ENCODE peak calls at places on chromosomes 1 and 21, in ten cellular contexts. H is mesenchymal stem cell, T is ascending aorta, F is fibroblast of lung, G is breast epithelium, A is heart left ventricle, P is right atrium auricular region, U is body of pancreas, E is mesendoderm, X is cardiac muscle cell. K is an unnamed sample.

GRCh38 chr1:38817958-38818705 is 41.4 kb downstream of the RRAGC start:
- DNase-seq in T (no peak), A (peak; percentile 74), F (no peak), E (peak; percentile 58), G (no peak), H (peak; percentile 31), P (no peak), X (peak; percentile 16), U (peak; percentile 32), K (no peak)

GRCh38 chr1:161427733-161428516 is 60.2 kb upstream of the CFAP126 start:
- DNase-seq in T (no peak), U (peak; percentile 11), F (peak; percentile 24), H (peak; percentile 60), P (no peak), G (no peak), A (no peak), X (peak; percentile 49), E (peak; percentile 82), K (no peak)

GRCh38 chr21:35294231-35294898 is 245.3 kb upstream of the RUNX1 start:
- DNase-seq in A (no peak), X (no peak), H (no peak), F (no peak), P (no peak), U (peak; percentile 67), T (no peak), G (peak; percentile 90), E (peak; percentile 63), K (peak; percentile 79)

GRCh38 chr21:25709684-25710265 is 24.9 kb downstream of the ATP5PF start:
- DNase-seq in P (no peak), X (no peak), A (no peak), T (no peak), U (no peak), G (no peak), F (no peak), H (no peak), E (peak; percentile 68), K (no peak)

GRCh38 chr1:65372557-65372956 is 47.9 kb upstream of the LEPR start:
- DNase-seq in X (no peak), U (no peak), F (peak; percentile 8), H (peak; percentile 20), G (no peak), P (no peak), A (no peak), T (no peak), E (no peak), K (no peak)

GRCh38 chr1:119318466-119319309 is 49.9 kb upstream of the HAO2 start:
- DNase-seq in P (no peak), A (no peak), X (no peak), E (no peak), G (no peak), F (no peak), U (no peak), H (no peak), T (no peak), K (no peak)

GRCh38 chr1:32464191-32464715 is 619 bp upstream of the ZBTB8B start:
- DNase-seq in H (no peak), G (no peak), A (no peak), F (peak; percentile 27), T (no peak), U (peak; percentile 12), X (no peak), E (peak; percentile 44), P (no peak), K (no peak)

GRCh38 chr1:48026275-48026674 is 29.1 kb upstream of the TRABD2B start:
- DNase-seq in P (no peak), H (peak; percentile 62), E (peak; percentile 28), A (no peak), F (peak; percentile 16), X (peak; percentile 70), U (no peak), T (peak; percentile 39), G (no peak), K (no peak)

GRCh38 chr1:234913771-234914170 is 214.9 kb downstream of the TOMM20 start:
- DNase-seq in F (no peak), X (no peak), G (no peak), U (no peak), P (no peak), E (no peak), A (no peak), T (peak; percentile 60), H (no peak), K (no peak)

GRCh38 chr1:40612345-40612831 is 53.1 kb downstream of the RIMS3 start:
- DNase-seq in H (peak; percentile 66), X (peak; percentile 79), P (peak; percentile 64), U (peak; percentile 72), T (peak; percentile 82), E (peak; percentile 81), A (no peak), G (peak; percentile 40), F (peak; percentile 49), K (peak; percentile 88)

GRCh38 chr1:11482904-11483479 is 4.0 kb downstream of the DISP3 start:
- DNase-seq in A (no peak), E (no peak), G (no peak), X (no peak), U (no peak), F (no peak), T (no peak), P (no peak), H (no peak), K (no peak)

GRCh38 chr1:103986792-103987191 is 237.1 kb downstream of the AMY1C start:
- DNase-seq in P (no peak), A (no peak), T (no peak), X (no peak), F (no peak), G (no peak), H (no peak), U (no peak), E (no peak), K (no peak)

GRCh38 chr1:58905628-58906256 is 121.9 kb upstream of the JUN start:
- DNase-seq in E (no peak), G (no peak), U (no peak), P (peak; percentile 58), H (no peak), F (no peak), A (no peak), X (no peak), T (no peak), K (no peak)

GRCh38 chr1:158931055-158931737 is at the start of gene PYHIN1:
- DNase-seq in X (no peak), E (no peak), A (no peak), P (no peak), T (no peak), F (no peak), G (no peak), U (no peak), H (no peak), K (no peak)

GRCh38 chr1:111515291-111516007 is 12.0 kb upstream of the ADORA3 start:
- DNase-seq in X (peak; percentile 65), G (no peak), P (peak; percentile 82), T (peak; percentile 87), F (peak; percentile 72), H (no peak), E (no peak), U (peak; percentile 17), A (peak; percentile 87), K (no peak)
- H3K4me1 ChIP-seq in X (peaks cover 5% of the 10 kb centered on the region), G (no peaks in the 10 kb centered on the region), P (no peaks in the 10 kb centered on the region), T (no peaks in the 10 kb centered on the region), F (peaks cover 2% of the 10 kb centered on the region), H (no peaks in the 10 kb centered on the region), E (no peaks in the 10 kb centered on the region), U (peaks cover 11% of the 10 kb centered on the region), A (peaks cover 76% of the 10 kb centered on the region), K (peaks cover 7% of the 10 kb centered on the region)

GRCh38 chr1:19089524-19089923 is 120.5 kb downstream of the UBR4 start:
- DNase-seq in A (no peak), U (no peak), G (no peak), P (no peak), H (no peak), E (no peak), F (no peak), T (no peak), X (no peak), K (no peak)

GRCh38 chr1:19087017-19087736 is 122.9 kb downstream of the UBR4 start:
- DNase-seq in H (no peak), T (no peak), G (no peak), U (no peak), F (no peak), E (no peak), P (no peak), A (no peak), X (no peak), K (peak; percentile 56)

GRCh38 chr1:19086176-19086875 is 123.7 kb downstream of the UBR4 start:
- DNase-seq in X (no peak), G (peak; percentile 54), F (no peak), A (no peak), H (no peak), U (peak; percentile 71), T (no peak), E (no peak), P (no peak), K (peak; percentile 61)

GRCh38 chr1:19088717-19089442 is 121.2 kb downstream of the UBR4 start:
- DNase-seq in E (no peak), U (no peak), H (no peak), T (no peak), F (no peak), X (no peak), G (no peak), P (no peak), A (no peak), K (no peak)

GRCh38 chr1:19087737-19088594 is 122.1 kb downstream of the UBR4 start:
- DNase-seq in H (peak; percentile 36), A (no peak), G (no peak), U (peak; percentile 45), E (no peak), X (no peak), T (no peak), P (no peak), F (no peak), K (peak; percentile 19)
- H3K36me3 ChIP-seq in H (peaks cover 97% of the 10 kb centered on the region), A (peaks cover 43% of the 10 kb centered on the region), G (peaks cover 9% of the 10 kb centered on the region), U (peaks cover 19% of the 10 kb centered on the region), E (peaks cover 26% of the 10 kb centered on the region), X (peaks cover 96% of the 10 kb centered on the region), T (peaks cover 92% of the 10 kb centered on the region), P (peaks cover 99% of the 10 kb centered on the region), F (peaks cover 52% of the 10 kb centered on the region), K (peaks cover 5% of the 10 kb centered on the region)

DNA sequence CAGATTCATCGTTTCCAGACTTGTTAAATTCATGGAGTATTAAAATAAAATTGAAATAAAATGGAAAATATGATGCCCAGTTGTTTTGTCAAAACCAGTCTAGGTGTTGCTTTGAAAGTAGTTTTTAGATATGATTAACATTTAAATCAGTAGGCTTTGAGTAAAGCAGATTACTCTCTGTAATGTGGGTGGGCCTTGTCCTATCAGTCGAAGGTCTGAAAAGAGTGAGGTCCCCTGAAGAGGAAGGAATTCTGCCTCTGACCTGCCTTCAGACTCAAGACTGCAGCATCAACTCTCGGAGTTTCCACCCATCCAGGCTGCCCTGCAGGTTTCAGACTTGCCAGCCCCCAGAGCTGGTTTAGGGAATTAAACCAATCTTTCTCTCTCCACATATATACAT is 36.2 kb downstream of the C21orf91 start:
- DNase-seq in A (no peak), H (no peak), F (no peak), E (no peak), U (no peak), T (no peak), X (no peak), G (no peak), P (no peak), K (no peak)
- H3K4me1 ChIP-seq in A (no peaks in the 10 kb centered on the region), H (no peaks in the 10 kb centered on the region), F (no peaks in the 10 kb centered on the region), E (no peaks in the 10 kb centered on the region), U (no peaks in the 10 kb centered on the region), T (no peaks in the 10 kb centered on the region), X (no peaks in the 10 kb centered on the region), G (no peaks in the 10 kb centered on the region), P (no peaks in the 10 kb centered on the region), K (no peaks in the 10 kb centered on the region)

DNA sequence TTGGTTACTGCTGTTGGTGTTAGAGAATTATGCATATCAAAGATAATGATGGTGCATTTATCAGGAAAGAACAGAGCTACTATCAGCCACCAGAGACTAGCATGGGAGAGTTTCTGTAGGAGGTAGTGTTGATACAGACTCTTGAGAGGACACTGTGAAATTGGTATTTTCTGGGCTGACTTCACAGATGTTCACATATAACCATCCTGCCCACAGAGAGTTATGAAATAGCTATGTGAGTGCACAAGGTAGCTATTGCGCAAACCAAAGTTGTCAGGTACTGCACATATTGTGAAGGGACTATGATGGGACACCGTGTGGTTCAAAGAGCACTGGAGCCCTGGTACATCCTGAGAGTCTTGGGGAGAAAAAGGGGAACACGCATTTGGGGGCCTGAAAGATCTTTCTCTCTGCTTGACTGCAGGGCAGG is 1.4 kb upstream of the TLCD4 start:
- DNase-seq in G (no peak), H (no peak), X (no peak), A (no peak), E (no peak), P (no peak), T (no peak), F (no peak), U (no peak), K (no peak)
- H3K36me3 ChIP-seq in G (no peaks in the 10 kb centered on the region), H (no peaks in the 10 kb centered on the region), X (no peaks in the 10 kb centered on the region), A (no peaks in the 10 kb centered on the region), E (no peaks in the 10 kb centered on the region), P (no peaks in the 10 kb centered on the region), T (no peaks in the 10 kb centered on the region), F (no peaks in the 10 kb centered on the region), U (no peaks in the 10 kb centered on the region), K (no peaks in the 10 kb centered on the region)